ENCODE peak calls at places on chromosomes 6 and 20, in six cellular contexts. One of them, this sample, is unnamed. For H3K4me1, the result is how much of the 10 kb centered on the place peaks cover.

GRCh38 chr6:71602385-71602949 is 283.9 kb upstream of the RIMS1 start:
- DNase-seq in prostate gland: no peak
- DNase-seq in stomach: no peak
- DNase-seq in GM23338: no peak
- DNase-seq in endothelial cell of umbilical vein: no peak
- DNase-seq in sigmoid colon: no peak
- DNase-seq in this sample: no peak

GRCh38 chr6:164296411-164296810 is 881.9 kb downstream of the QKI start:
- DNase-seq in GM23338: no peak
- DNase-seq in stomach: no peak
- DNase-seq in endothelial cell of umbilical vein: no peak
- DNase-seq in sigmoid colon: no peak
- DNase-seq in prostate gland: no peak
- DNase-seq in this sample: no peak

GRCh38 chr6:3919849-3920248 is 70.7 kb downstream of the FAM50B start:
- DNase-seq in stomach: no peak
- DNase-seq in endothelial cell of umbilical vein: no peak
- DNase-seq in prostate gland: no peak
- DNase-seq in GM23338: no peak
- DNase-seq in sigmoid colon: no peak
- DNase-seq in this sample: no peak

GRCh38 chr20:61370841-61371303 is 118.8 kb downstream of the CDH4 start:
- DNase-seq in stomach: no peak
- DNase-seq in sigmoid colon: no peak
- DNase-seq in prostate gland: no peak
- DNase-seq in endothelial cell of umbilical vein: no peak
- DNase-seq in GM23338: no peak
- DNase-seq in this sample: peak

GRCh38 chr6:124869412-124869811 is 92.8 kb upstream of the RNF217 start:
- DNase-seq in GM23338: no peak
- DNase-seq in endothelial cell of umbilical vein: no peak
- DNase-seq in sigmoid colon: no peak
- DNase-seq in stomach: no peak
- DNase-seq in prostate gland: no peak
- DNase-seq in this sample: no peak

GRCh38 chr20:61680096-61680495 is 385.6 kb downstream of the TAF4 start:
- DNase-seq in sigmoid colon: no peak
- DNase-seq in GM23338: no peak
- DNase-seq in stomach: no peak
- DNase-seq in prostate gland: no peak
- DNase-seq in endothelial cell of umbilical vein: no peak
- DNase-seq in this sample: no peak

GRCh38 chr20:60583741-60584140 is 625.5 kb downstream of the CDH26 start:
- DNase-seq in stomach: no peak
- DNase-seq in endothelial cell of umbilical vein: no peak
- DNase-seq in GM23338: no peak
- DNase-seq in sigmoid colon: no peak
- DNase-seq in prostate gland: no peak
- DNase-seq in this sample: no peak

GRCh38 chr6:154580397-154581135 is 70.1 kb upstream of the CNKSR3 start:
- DNase-seq in sigmoid colon: no peak
- DNase-seq in GM23338: no peak
- DNase-seq in stomach: no peak
- DNase-seq in prostate gland: no peak
- DNase-seq in endothelial cell of umbilical vein: no peak
- DNase-seq in this sample: no peak

GRCh38 chr20:8865636-8866035 is 203.3 kb upstream of the PLCB4 start:
- DNase-seq in sigmoid colon: no peak
- DNase-seq in prostate gland: no peak
- DNase-seq in endothelial cell of umbilical vein: no peak
- DNase-seq in stomach: no peak
- DNase-seq in GM23338: no peak
- DNase-seq in this sample: no peak

GRCh38 chr6:38861957-38862401 is 146.9 kb downstream of the DNAH8 start:
- DNase-seq in GM23338: no peak
- DNase-seq in endothelial cell of umbilical vein: no peak
- DNase-seq in sigmoid colon: no peak
- DNase-seq in stomach: no peak
- DNase-seq in prostate gland: no peak
- DNase-seq in this sample: no peak

GRCh38 chr6:36122495-36123269 is 7.6 kb upstream of the MAPK13 start:
- DNase-seq in endothelial cell of umbilical vein: no peak
- DNase-seq in GM23338: no peak
- DNase-seq in sigmoid colon: no peak
- DNase-seq in stomach: no peak
- DNase-seq in prostate gland: no peak
- DNase-seq in this sample: no peak

GRCh38 chr6:62229231-62229630 is 56.8 kb downstream of the KHDRBS2 start:
- DNase-seq in stomach: no peak
- DNase-seq in endothelial cell of umbilical vein: no peak
- DNase-seq in GM23338: no peak
- DNase-seq in prostate gland: no peak
- DNase-seq in sigmoid colon: peak
- DNase-seq in this sample: no peak

GRCh38 chr6:63553208-63553607 is 19.1 kb upstream of the LOC128125822 start:
- DNase-seq in sigmoid colon: no peak
- DNase-seq in prostate gland: no peak
- DNase-seq in GM23338: no peak
- DNase-seq in stomach: no peak
- DNase-seq in endothelial cell of umbilical vein: no peak
- DNase-seq in this sample: no peak

GRCh38 chr6:63546236-63546635 is 26.0 kb upstream of the LOC128125822 start:
- DNase-seq in stomach: no peak
- DNase-seq in endothelial cell of umbilical vein: no peak
- DNase-seq in sigmoid colon: no peak
- DNase-seq in prostate gland: no peak
- DNase-seq in GM23338: no peak
- DNase-seq in this sample: no peak

GRCh38 chr6:63546697-63547096 is 25.6 kb upstream of the LOC128125822 start:
- DNase-seq in prostate gland: no peak
- DNase-seq in GM23338: no peak
- DNase-seq in sigmoid colon: no peak
- DNase-seq in stomach: no peak
- DNase-seq in endothelial cell of umbilical vein: no peak
- DNase-seq in this sample: no peak

GRCh38 chr6:63543982-63544381 is 28.3 kb upstream of the LOC128125822 start:
- DNase-seq in endothelial cell of umbilical vein: no peak
- DNase-seq in prostate gland: no peak
- DNase-seq in GM23338: no peak
- DNase-seq in stomach: no peak
- DNase-seq in sigmoid colon: no peak
- DNase-seq in this sample: no peak

GRCh38 chr6:63549076-63549475 is 23.2 kb upstream of the LOC128125822 start:
- DNase-seq in stomach: no peak
- DNase-seq in sigmoid colon: no peak
- DNase-seq in GM23338: no peak
- DNase-seq in endothelial cell of umbilical vein: no peak
- DNase-seq in prostate gland: no peak
- DNase-seq in this sample: no peak
- TF ChIP-seq POLR2AphosphoS5 in stomach: no peak
- TF ChIP-seq POLR2AphosphoS5 in sigmoid colon: no peak
- TF ChIP-seq POLR2AphosphoS5 in GM23338: no peak
- TF ChIP-seq POLR2AphosphoS5 in endothelial cell of umbilical vein: no peak
- TF ChIP-seq POLR2AphosphoS5 in prostate gland: no peak
- TF ChIP-seq POLR2AphosphoS5 in this sample: no peak

GRCh38 chr6:7153807-7154206 is 46.0 kb downstream of the RREB1 start:
- DNase-seq in GM23338: no peak
- DNase-seq in endothelial cell of umbilical vein: no peak
- DNase-seq in prostate gland: no peak
- DNase-seq in sigmoid colon: no peak
- DNase-seq in stomach: no peak
- DNase-seq in this sample: no peak
- H3K4me1 ChIP-seq in GM23338: half or more
- H3K4me1 ChIP-seq in endothelial cell of umbilical vein: under half
- H3K4me1 ChIP-seq in prostate gland: under half
- H3K4me1 ChIP-seq in sigmoid colon: half or more
- H3K4me1 ChIP-seq in stomach: half or more
- H3K4me1 ChIP-seq in this sample: under half

DNA sequence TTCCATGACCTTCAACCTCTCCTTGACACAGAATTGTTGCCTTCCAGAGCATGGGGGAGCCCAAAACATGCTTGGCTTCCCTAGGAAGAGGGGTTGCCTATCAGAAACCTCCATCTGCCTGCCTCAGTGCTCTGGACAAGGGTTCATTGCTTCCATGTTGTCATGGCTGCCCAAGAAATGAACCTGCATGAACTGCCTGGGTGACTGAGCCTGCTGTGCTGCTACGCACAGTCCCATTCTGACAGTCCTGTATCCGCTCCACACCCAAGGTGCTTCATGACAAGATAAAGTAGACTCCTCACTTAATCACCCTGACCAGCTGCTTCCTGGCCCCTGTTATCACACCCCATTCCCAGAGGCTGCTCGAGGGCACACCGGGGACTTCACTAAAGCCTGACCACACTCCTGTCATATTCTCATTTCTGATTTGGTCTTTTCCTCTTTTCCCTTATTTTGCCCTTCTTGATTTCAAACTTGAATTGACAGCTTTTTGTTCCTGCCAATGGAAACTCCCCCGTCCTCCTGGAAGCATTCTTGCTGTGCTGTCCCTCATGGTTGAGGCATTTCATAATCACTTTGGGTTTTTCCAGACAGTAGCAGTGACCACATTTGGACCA is 31.9 kb downstream of the GMPR start:
- DNase-seq in endothelial cell of umbilical vein: no peak
- DNase-seq in GM23338: no peak
- DNase-seq in sigmoid colon: no peak
- DNase-seq in prostate gland: no peak
- DNase-seq in stomach: no peak
- DNase-seq in this sample: no peak
- H3K27ac ChIP-seq in endothelial cell of umbilical vein: no peak
- H3K27ac ChIP-seq in GM23338: no peak
- H3K27ac ChIP-seq in sigmoid colon: no peak
- H3K27ac ChIP-seq in prostate gland: no peak
- H3K27ac ChIP-seq in stomach: no peak
- H3K27ac ChIP-seq in this sample: no peak

GRCh38 chr6:30352550-30352949 is 7.6 kb downstream of the RPP21 start:
- DNase-seq in prostate gland: no peak
- DNase-seq in endothelial cell of umbilical vein: no peak
- DNase-seq in sigmoid colon: no peak
- DNase-seq in GM23338: no peak
- DNase-seq in stomach: no peak
- DNase-seq in this sample: no peak
- TF ChIP-seq POLR2AphosphoS5 in prostate gland: no peak
- TF ChIP-seq POLR2AphosphoS5 in endothelial cell of umbilical vein: no peak
- TF ChIP-seq POLR2AphosphoS5 in sigmoid colon: no peak
- TF ChIP-seq POLR2AphosphoS5 in GM23338: no peak
- TF ChIP-seq POLR2AphosphoS5 in stomach: no peak
- TF ChIP-seq POLR2AphosphoS5 in this sample: no peak

GRCh38 chr20:54144847-54145246 is 28.9 kb downstream of the CYP24A1 start:
- DNase-seq in endothelial cell of umbilical vein: no peak
- DNase-seq in sigmoid colon: no peak
- DNase-seq in stomach: no peak
- DNase-seq in GM23338: no peak
- DNase-seq in prostate gland: no peak
- DNase-seq in this sample: no peak
- H3K4me1 ChIP-seq in endothelial cell of umbilical vein: under half
- H3K4me1 ChIP-seq in sigmoid colon: under half
- H3K4me1 ChIP-seq in stomach: under half
- H3K4me1 ChIP-seq in GM23338: under half
- H3K4me1 ChIP-seq in prostate gland: under half
- H3K4me1 ChIP-seq in this sample: under half

GRCh38 chr6:17914651-17915050 is 72.8 kb downstream of the KIF13A start:
- DNase-seq in stomach: no peak
- DNase-seq in endothelial cell of umbilical vein: no peak
- DNase-seq in GM23338: no peak
- DNase-seq in prostate gland: no peak
- DNase-seq in sigmoid colon: no peak
- DNase-seq in this sample: no peak

GRCh38 chr6:17917837-17918763 is 69.3 kb downstream of the KIF13A start:
- DNase-seq in endothelial cell of umbilical vein: no peak
- DNase-seq in sigmoid colon: no peak
- DNase-seq in prostate gland: no peak
- DNase-seq in GM23338: no peak
- DNase-seq in stomach: no peak
- DNase-seq in this sample: no peak

GRCh38 chr6:17923401-17923863 is 64.0 kb downstream of the KIF13A start:
- DNase-seq in GM23338: no peak
- DNase-seq in endothelial cell of umbilical vein: peak
- DNase-seq in sigmoid colon: no peak
- DNase-seq in prostate gland: no peak
- DNase-seq in stomach: no peak
- DNase-seq in this sample: no peak

DNA sequence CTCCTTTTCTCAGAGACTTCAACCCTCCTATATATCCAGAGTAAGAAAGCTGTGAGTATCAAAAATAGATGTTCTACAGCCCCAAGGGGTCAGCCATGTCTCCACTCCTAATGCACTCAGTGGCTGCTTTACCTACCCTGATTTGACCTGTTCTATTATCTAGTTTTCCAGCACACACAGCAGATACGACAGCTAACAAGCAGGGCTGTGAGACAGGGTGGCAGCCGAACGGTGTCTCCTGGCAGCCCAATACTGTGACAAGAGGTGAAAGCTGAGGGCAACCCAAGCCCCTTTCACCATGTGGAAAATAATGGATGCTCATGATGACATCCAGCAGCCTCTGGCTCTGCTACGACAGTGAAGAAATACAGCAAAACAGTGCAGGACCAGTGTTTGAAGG is 67.9 kb downstream of the KIF13A start:
- DNase-seq in prostate gland: no peak
- DNase-seq in sigmoid colon: no peak
- DNase-seq in endothelial cell of umbilical vein: no peak
- DNase-seq in stomach: no peak
- DNase-seq in GM23338: no peak
- DNase-seq in this sample: no peak
- H3K27ac ChIP-seq in prostate gland: no peak
- H3K27ac ChIP-seq in sigmoid colon: no peak
- H3K27ac ChIP-seq in endothelial cell of umbilical vein: no peak
- H3K27ac ChIP-seq in stomach: no peak
- H3K27ac ChIP-seq in GM23338: no peak
- H3K27ac ChIP-seq in this sample: no peak

DNA sequence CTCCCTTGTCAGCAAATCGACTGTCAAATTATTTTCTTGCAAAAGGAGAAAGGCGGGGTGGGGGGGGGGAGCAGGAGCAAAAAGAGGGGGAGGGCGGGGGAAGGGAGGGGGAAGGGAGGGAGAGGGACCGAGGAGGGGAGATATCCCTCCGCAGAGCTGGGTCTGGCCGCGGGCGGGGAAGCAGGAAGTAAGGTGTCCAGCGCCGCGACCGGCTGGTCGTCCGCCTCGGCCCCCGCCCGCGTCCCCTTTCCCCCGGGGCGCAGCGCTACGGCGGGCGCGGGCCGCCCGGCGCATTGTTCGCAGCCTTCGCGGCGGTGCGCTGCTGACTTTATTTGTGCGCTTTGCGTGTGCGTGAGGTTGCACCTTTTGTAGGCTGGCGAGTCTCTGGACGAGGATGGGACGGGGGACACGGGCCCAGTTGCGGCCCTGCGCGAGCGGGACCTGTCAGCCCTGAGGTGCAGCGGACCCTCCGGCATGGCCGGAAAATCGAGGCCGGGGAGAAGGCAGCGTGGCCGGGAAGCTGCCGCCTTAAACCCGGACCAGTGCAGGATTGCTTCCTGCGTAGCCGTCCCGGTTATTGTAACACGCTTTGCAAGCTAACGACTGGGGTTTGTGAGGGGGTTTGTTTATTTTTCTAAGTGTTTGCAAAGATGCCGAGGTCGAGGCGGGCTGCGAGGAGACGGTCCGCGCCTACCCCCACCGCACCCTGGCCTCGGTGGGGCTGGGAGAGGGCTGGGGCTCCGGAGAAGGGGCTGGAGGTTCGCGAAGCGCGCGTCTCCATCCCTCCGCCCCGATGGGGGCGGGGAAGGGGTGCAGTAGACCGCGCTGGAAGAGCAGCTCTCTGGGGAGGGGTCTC is 673 bp upstream of the TRERF1 start:
- DNase-seq in prostate gland: peak
- DNase-seq in endothelial cell of umbilical vein: peak
- DNase-seq in sigmoid colon: peak
- DNase-seq in GM23338: no peak
- DNase-seq in stomach: peak
- DNase-seq in this sample: peak
- TF ChIP-seq POLR2AphosphoS5 in prostate gland: no peak
- TF ChIP-seq POLR2AphosphoS5 in endothelial cell of umbilical vein: no peak
- TF ChIP-seq POLR2AphosphoS5 in sigmoid colon: peak
- TF ChIP-seq POLR2AphosphoS5 in GM23338: no peak
- TF ChIP-seq POLR2AphosphoS5 in stomach: peak
- TF ChIP-seq POLR2AphosphoS5 in this sample: peak

This sample was measured in spleen.